ENCODE peak calls at places on chromosomes 1 and 21, in six cellular contexts. M is A549; F is GM19239; P is stimulated activated CD8-positive, alpha-beta memory T cell treated with anti-CD3 and anti-CD28 coated beads, Interleukin-4, amount 100 ng/mL, for 1 hour; R is activated gamma-delta T cell treated with anti-CD3 and anti-CD28 coated beads, Interleukin-2, amount 50 U/mL, for 16 hours; D is LHCN-M2. T is an unnamed sample.

GRCh38 chr1:151858886-151859665 is 5.6 kb upstream of the THEM5 start:
- DNase-seq in F (no peak), M (no peak), P (no peak), D (no peak), R (no peak), T (no peak)

GRCh38 chr21:45839274-45839673 is 142.3 kb upstream of the COL6A1 start:
- DNase-seq in R (no peak), P (no peak), D (peak), F (no peak), M (no peak), T (no peak)

GRCh38 chr1:61552630-61553029 is 172.3 kb downstream of the TM2D1 start:
- DNase-seq in M (no peak), R (no peak), D (no peak), F (no peak), P (no peak), T (no peak)

GRCh38 chr1:214404154-214404553 is 123.2 kb downstream of the SMYD2 start:
- DNase-seq in D (no peak), P (no peak), F (no peak), R (no peak), M (no peak), T (peak)

GRCh38 chr1:84719477-84720274 is 29.4 kb upstream of the SSX2IP start:
- DNase-seq in F (no peak), D (no peak), P (no peak), R (no peak), M (no peak), T (no peak)

GRCh38 chr1:233790662-233791371 is 113.7 kb upstream of the SLC35F3 start:
- DNase-seq in F (peak), M (peak), R (no peak), P (no peak), D (peak), T (peak)

GRCh38 chr1:201191723-201192477 is 1.3 kb downstream of the IGFN1 start:
- DNase-seq in R (no peak), F (no peak), D (peak), M (peak), P (no peak), T (no peak)

GRCh38 chr1:112335351-112335750 is 60.7 kb upstream of the CTTNBP2NL start:
- DNase-seq in D (peak), M (no peak), R (no peak), P (no peak), F (no peak), T (no peak)

GRCh38 chr1:84997667-84998600 is 1.0 kb upstream of the MCOLN2 start:
- DNase-seq in R (no peak), F (no peak), D (no peak), P (no peak), M (no peak), T (peak)

GRCh38 chr1:8629241-8630091 is 188.0 kb downstream of the RERE start:
- DNase-seq in D (no peak), F (peak), P (no peak), M (no peak), R (no peak), T (peak)

GRCh38 chr1:81298321-81298720 is 502.4 kb upstream of the ADGRL2 start:
- DNase-seq in F (no peak), P (no peak), R (no peak), M (no peak), D (no peak), T (no peak)

GRCh38 chr1:201321826-201322390 is 38.6 kb downstream of the PKP1 start:
- DNase-seq in P (no peak), M (no peak), R (no peak), D (no peak), F (no peak), T (no peak)

GRCh38 chr1:221664253-221664652 is 77.6 kb downstream of the DUSP10 start:
- DNase-seq in M (no peak), D (no peak), P (no peak), F (no peak), R (no peak), T (no peak)

GRCh38 chr1:78015148-78015547 is 10.4 kb downstream of the DNAJB4 start:
- DNase-seq in M (no peak), F (no peak), R (no peak), D (no peak), P (no peak), T (no peak)

GRCh38 chr1:171292799-171293198 is 21.2 kb upstream of the FMO4 start:
- DNase-seq in P (no peak), D (no peak), F (no peak), R (no peak), M (no peak), T (no peak)

GRCh38 chr1:230067441-230067870 is 418 bp downstream of the GALNT2 start:
- DNase-seq in P (no peak), M (peak), D (peak), F (no peak), R (no peak), T (peak)